ENCODE peak calls at places on chromosomes 12 and 14, in ten cellular contexts. One of them, this sample, is unnamed.

GRCh38 chr12:124847675-124848074 is 16.0 kb downstream of the SCARB1 start:
- DNase-seq in kidney: no peak
- DNase-seq in CD4-positive, alpha-beta memory T cell: no peak
- DNase-seq in upper lobe of left lung: no peak
- DNase-seq in endodermal cell: no peak
- DNase-seq in CD4-positive, CD25-positive, alpha-beta regulatory T cell: no peak
- DNase-seq in tibial artery: no peak
- DNase-seq in endothelial cell of umbilical vein: no peak
- DNase-seq in upper lobe of right lung: no peak
- DNase-seq in mesendoderm: no peak
- DNase-seq in this sample: no peak

GRCh38 chr12:34406228-34406995 is 384.1 kb downstream of the ALG10 start:
- DNase-seq in kidney: peak; percentile 43
- DNase-seq in CD4-positive, alpha-beta memory T cell: no peak
- DNase-seq in upper lobe of left lung: peak; percentile 17
- DNase-seq in endodermal cell: peak; percentile 16
- DNase-seq in CD4-positive, CD25-positive, alpha-beta regulatory T cell: no peak
- DNase-seq in tibial artery: peak; percentile 12
- DNase-seq in endothelial cell of umbilical vein: no peak
- DNase-seq in upper lobe of right lung: peak; percentile 50
- DNase-seq in mesendoderm: no peak
- DNase-seq in this sample: no peak

GRCh38 chr12:65946821-65947220 is 122.5 kb downstream of the HMGA2 start:
- DNase-seq in kidney: no peak
- DNase-seq in CD4-positive, alpha-beta memory T cell: no peak
- DNase-seq in upper lobe of left lung: no peak
- DNase-seq in endodermal cell: no peak
- DNase-seq in CD4-positive, CD25-positive, alpha-beta regulatory T cell: no peak
- DNase-seq in tibial artery: no peak
- DNase-seq in endothelial cell of umbilical vein: no peak
- DNase-seq in upper lobe of right lung: no peak
- DNase-seq in mesendoderm: no peak
- DNase-seq in this sample: no peak

GRCh38 chr12:57756406-57757341 is 1.8 kb downstream of the MARCHF9 start:
- DNase-seq in kidney: peak; percentile 80
- DNase-seq in CD4-positive, alpha-beta memory T cell: peak; percentile 65
- DNase-seq in upper lobe of left lung: peak; percentile 82
- DNase-seq in endodermal cell: peak; percentile 95
- DNase-seq in CD4-positive, CD25-positive, alpha-beta regulatory T cell: peak; percentile 70
- DNase-seq in tibial artery: no peak
- DNase-seq in endothelial cell of umbilical vein: no peak
- DNase-seq in upper lobe of right lung: peak; percentile 82
- DNase-seq in mesendoderm: peak; percentile 75
- DNase-seq in this sample: no peak

GRCh38 chr12:76738824-76739579 is 24.9 kb upstream of the ZDHHC17 start:
- DNase-seq in kidney: no peak
- DNase-seq in CD4-positive, alpha-beta memory T cell: no peak
- DNase-seq in upper lobe of left lung: no peak
- DNase-seq in endodermal cell: peak; percentile 63
- DNase-seq in CD4-positive, CD25-positive, alpha-beta regulatory T cell: no peak
- DNase-seq in tibial artery: no peak
- DNase-seq in endothelial cell of umbilical vein: no peak
- DNase-seq in upper lobe of right lung: no peak
- DNase-seq in mesendoderm: peak; percentile 56
- DNase-seq in this sample: no peak

GRCh38 chr14:69428289-69428998 is 30.0 kb downstream of the SLC39A9 start:
- DNase-seq in kidney: no peak
- DNase-seq in CD4-positive, alpha-beta memory T cell: no peak
- DNase-seq in upper lobe of left lung: no peak
- DNase-seq in endodermal cell: no peak
- DNase-seq in CD4-positive, CD25-positive, alpha-beta regulatory T cell: no peak
- DNase-seq in tibial artery: no peak
- DNase-seq in endothelial cell of umbilical vein: no peak
- DNase-seq in upper lobe of right lung: no peak
- DNase-seq in mesendoderm: no peak
- DNase-seq in this sample: no peak

GRCh38 chr14:71113376-71113775 is 206.1 kb downstream of the PCNX1 start:
- DNase-seq in kidney: no peak
- DNase-seq in CD4-positive, alpha-beta memory T cell: no peak
- DNase-seq in upper lobe of left lung: no peak
- DNase-seq in endodermal cell: no peak
- DNase-seq in CD4-positive, CD25-positive, alpha-beta regulatory T cell: no peak
- DNase-seq in tibial artery: no peak
- DNase-seq in endothelial cell of umbilical vein: no peak
- DNase-seq in upper lobe of right lung: no peak
- DNase-seq in mesendoderm: peak; percentile 56
- DNase-seq in this sample: no peak

GRCh38 chr12:20507061-20507460 is 138.7 kb downstream of the PDE3A start:
- DNase-seq in kidney: no peak
- DNase-seq in CD4-positive, alpha-beta memory T cell: no peak
- DNase-seq in upper lobe of left lung: no peak
- DNase-seq in endodermal cell: no peak
- DNase-seq in CD4-positive, CD25-positive, alpha-beta regulatory T cell: no peak
- DNase-seq in tibial artery: no peak
- DNase-seq in endothelial cell of umbilical vein: no peak
- DNase-seq in upper lobe of right lung: no peak
- DNase-seq in mesendoderm: no peak
- DNase-seq in this sample: no peak

GRCh38 chr12:67290378-67290777 is 21.2 kb downstream of the CAND1 start:
- DNase-seq in kidney: no peak
- DNase-seq in CD4-positive, alpha-beta memory T cell: no peak
- DNase-seq in upper lobe of left lung: no peak
- DNase-seq in endodermal cell: no peak
- DNase-seq in CD4-positive, CD25-positive, alpha-beta regulatory T cell: no peak
- DNase-seq in tibial artery: no peak
- DNase-seq in endothelial cell of umbilical vein: no peak
- DNase-seq in upper lobe of right lung: no peak
- DNase-seq in mesendoderm: no peak
- DNase-seq in this sample: no peak

GRCh38 chr12:67286257-67286656 is 17.1 kb downstream of the CAND1 start:
- DNase-seq in kidney: no peak
- DNase-seq in CD4-positive, alpha-beta memory T cell: no peak
- DNase-seq in upper lobe of left lung: no peak
- DNase-seq in endodermal cell: no peak
- DNase-seq in CD4-positive, CD25-positive, alpha-beta regulatory T cell: no peak
- DNase-seq in tibial artery: no peak
- DNase-seq in endothelial cell of umbilical vein: no peak
- DNase-seq in upper lobe of right lung: no peak
- DNase-seq in mesendoderm: no peak
- DNase-seq in this sample: no peak

GRCh38 chr12:67284561-67284960 is 15.4 kb downstream of the CAND1 start:
- DNase-seq in kidney: no peak
- DNase-seq in CD4-positive, alpha-beta memory T cell: no peak
- DNase-seq in upper lobe of left lung: no peak
- DNase-seq in endodermal cell: no peak
- DNase-seq in CD4-positive, CD25-positive, alpha-beta regulatory T cell: no peak
- DNase-seq in tibial artery: no peak
- DNase-seq in endothelial cell of umbilical vein: no peak
- DNase-seq in upper lobe of right lung: no peak
- DNase-seq in mesendoderm: no peak
- DNase-seq in this sample: no peak

GRCh38 chr12:67287311-67287710 is 18.2 kb downstream of the CAND1 start:
- DNase-seq in kidney: no peak
- DNase-seq in CD4-positive, alpha-beta memory T cell: no peak
- DNase-seq in upper lobe of left lung: no peak
- DNase-seq in endodermal cell: no peak
- DNase-seq in CD4-positive, CD25-positive, alpha-beta regulatory T cell: no peak
- DNase-seq in tibial artery: no peak
- DNase-seq in endothelial cell of umbilical vein: no peak
- DNase-seq in upper lobe of right lung: no peak
- DNase-seq in mesendoderm: no peak
- DNase-seq in this sample: no peak

GRCh38 chr12:67288561-67288960 is 19.4 kb downstream of the CAND1 start:
- DNase-seq in kidney: no peak
- DNase-seq in CD4-positive, alpha-beta memory T cell: no peak
- DNase-seq in upper lobe of left lung: no peak
- DNase-seq in endodermal cell: no peak
- DNase-seq in CD4-positive, CD25-positive, alpha-beta regulatory T cell: no peak
- DNase-seq in tibial artery: no peak
- DNase-seq in endothelial cell of umbilical vein: no peak
- DNase-seq in upper lobe of right lung: no peak
- DNase-seq in mesendoderm: no peak
- DNase-seq in this sample: no peak
- H3K4me1 ChIP-seq in kidney: peaks cover 2% of the 10 kb centered on the region
- H3K4me1 ChIP-seq in CD4-positive, alpha-beta memory T cell: peaks cover 30% of the 10 kb centered on the region
- H3K4me1 ChIP-seq in upper lobe of left lung: peaks cover 2% of the 10 kb centered on the region
- H3K4me1 ChIP-seq in endodermal cell: no peaks in the 10 kb centered on the region
- H3K4me1 ChIP-seq in CD4-positive, CD25-positive, alpha-beta regulatory T cell: peaks cover 10% of the 10 kb centered on the region
- H3K4me1 ChIP-seq in tibial artery: no peaks in the 10 kb centered on the region
- H3K4me1 ChIP-seq in endothelial cell of umbilical vein: no peaks in the 10 kb centered on the region
- H3K4me1 ChIP-seq in upper lobe of right lung: no peaks in the 10 kb centered on the region
- H3K4me1 ChIP-seq in mesendoderm: no peaks in the 10 kb centered on the region
- H3K4me1 ChIP-seq in this sample: no peaks in the 10 kb centered on the region

GRCh38 chr12:26121323-26121740 is 3.5 kb downstream of the BHLHE41 start:
- DNase-seq in kidney: no peak
- DNase-seq in CD4-positive, alpha-beta memory T cell: no peak
- DNase-seq in upper lobe of left lung: no peak
- DNase-seq in endodermal cell: peak; percentile 67
- DNase-seq in CD4-positive, CD25-positive, alpha-beta regulatory T cell: no peak
- DNase-seq in tibial artery: no peak
- DNase-seq in endothelial cell of umbilical vein: no peak
- DNase-seq in upper lobe of right lung: no peak
- DNase-seq in mesendoderm: no peak
- DNase-seq in this sample: no peak
- H3K27ac ChIP-seq in kidney: no peak overlapping the region
- H3K27ac ChIP-seq in CD4-positive, alpha-beta memory T cell: no peak overlapping the region
- H3K27ac ChIP-seq in upper lobe of left lung: no peak overlapping the region
- H3K27ac ChIP-seq in endodermal cell: no peak overlapping the region
- H3K27ac ChIP-seq in CD4-positive, CD25-positive, alpha-beta regulatory T cell: no peak overlapping the region
- H3K27ac ChIP-seq in tibial artery: peak overlapping the region; percentile 96
- H3K27ac ChIP-seq in endothelial cell of umbilical vein: no peak overlapping the region
- H3K27ac ChIP-seq in upper lobe of right lung: peak overlapping the region; percentile 84
- H3K27ac ChIP-seq in mesendoderm: no peak overlapping the region
- H3K27ac ChIP-seq in this sample: no peak overlapping the region

GRCh38 chr12:6959376-6960290 is 8.5 kb downstream of the PTPN6 start:
- DNase-seq in kidney: no peak
- DNase-seq in CD4-positive, alpha-beta memory T cell: no peak
- DNase-seq in upper lobe of left lung: no peak
- DNase-seq in endodermal cell: no peak
- DNase-seq in CD4-positive, CD25-positive, alpha-beta regulatory T cell: no peak
- DNase-seq in tibial artery: no peak
- DNase-seq in endothelial cell of umbilical vein: no peak
- DNase-seq in upper lobe of right lung: peak; percentile 76
- DNase-seq in mesendoderm: no peak
- DNase-seq in this sample: no peak

GRCh38 chr12:6958609-6959375 is 7.6 kb downstream of the PTPN6 start:
- DNase-seq in kidney: peak; percentile 68
- DNase-seq in CD4-positive, alpha-beta memory T cell: peak; percentile 85
- DNase-seq in upper lobe of left lung: no peak
- DNase-seq in endodermal cell: no peak
- DNase-seq in CD4-positive, CD25-positive, alpha-beta regulatory T cell: peak; percentile 87
- DNase-seq in tibial artery: no peak
- DNase-seq in endothelial cell of umbilical vein: no peak
- DNase-seq in upper lobe of right lung: peak; percentile 70
- DNase-seq in mesendoderm: no peak
- DNase-seq in this sample: no peak

GRCh38 chr12:6961695-6962284 is 8.7 kb downstream of the PHB2 start:
- DNase-seq in kidney: peak; percentile 87
- DNase-seq in CD4-positive, alpha-beta memory T cell: peak; percentile 52
- DNase-seq in upper lobe of left lung: peak; percentile 88
- DNase-seq in endodermal cell: peak; percentile 96
- DNase-seq in CD4-positive, CD25-positive, alpha-beta regulatory T cell: no peak
- DNase-seq in tibial artery: peak; percentile 57
- DNase-seq in endothelial cell of umbilical vein: peak; percentile 61
- DNase-seq in upper lobe of right lung: peak; percentile 89
- DNase-seq in mesendoderm: peak; percentile 97
- DNase-seq in this sample: no peak

GRCh38 chr12:6961278-6961694 is 9.2 kb downstream of the PHB2 start:
- DNase-seq in kidney: peak; percentile 91
- DNase-seq in CD4-positive, alpha-beta memory T cell: peak; percentile 86
- DNase-seq in upper lobe of left lung: peak; percentile 91
- DNase-seq in endodermal cell: peak; percentile 73
- DNase-seq in CD4-positive, CD25-positive, alpha-beta regulatory T cell: peak; percentile 88
- DNase-seq in tibial artery: peak; percentile 56
- DNase-seq in endothelial cell of umbilical vein: no peak
- DNase-seq in upper lobe of right lung: peak; percentile 94
- DNase-seq in mesendoderm: no peak
- DNase-seq in this sample: no peak

DNA sequence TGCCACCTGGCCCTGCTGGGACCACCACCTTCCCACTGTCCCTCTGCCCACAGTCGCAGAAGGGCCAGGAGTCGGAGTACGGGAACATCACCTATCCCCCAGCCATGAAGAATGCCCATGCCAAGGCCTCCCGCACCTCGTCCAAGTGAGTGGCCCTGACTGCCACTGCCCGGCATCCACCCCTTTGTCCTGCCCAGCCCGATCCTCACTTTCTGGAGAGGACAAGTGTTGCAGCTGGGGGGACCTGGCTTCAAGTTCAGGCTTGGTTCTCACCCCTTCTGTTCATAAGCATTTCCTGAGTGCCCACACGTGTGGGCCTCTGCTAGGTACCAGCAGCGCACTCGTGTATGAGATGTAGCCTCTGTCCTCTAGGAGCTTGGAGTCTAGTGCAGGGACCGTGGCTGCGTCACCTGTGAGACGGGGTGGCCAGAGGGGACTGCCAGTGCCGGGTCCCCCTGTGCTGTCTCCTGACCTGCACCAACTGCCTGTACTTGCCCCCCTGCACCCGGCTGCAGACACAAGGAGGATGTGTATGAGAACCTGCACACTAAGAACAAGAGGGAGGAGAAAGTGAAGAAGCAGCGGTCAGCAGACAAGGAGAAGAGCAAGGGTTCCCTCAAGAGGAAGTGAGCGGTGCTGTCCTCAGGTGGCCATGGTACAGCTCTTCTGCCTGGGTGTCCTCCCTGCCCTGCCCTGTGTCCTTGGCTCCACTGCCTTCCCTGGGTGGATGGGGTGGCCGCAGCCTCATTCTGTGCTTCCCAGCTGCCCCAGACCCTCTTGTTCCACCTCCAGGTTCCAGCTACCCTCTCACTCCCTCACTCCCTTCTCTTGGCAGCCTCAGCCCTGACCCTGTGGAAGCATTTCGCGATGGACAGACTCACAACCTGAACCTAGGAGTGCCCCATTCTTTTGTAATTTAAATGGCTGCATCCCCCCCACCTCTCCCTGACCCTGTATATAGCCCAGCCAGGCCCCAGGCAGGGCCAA is 9.4 kb downstream of the PTPN6 start:
- DNase-seq in kidney: no peak
- DNase-seq in CD4-positive, alpha-beta memory T cell: peak; percentile 40
- DNase-seq in upper lobe of left lung: no peak
- DNase-seq in endodermal cell: peak; percentile 73
- DNase-seq in CD4-positive, CD25-positive, alpha-beta regulatory T cell: peak; percentile 47
- DNase-seq in tibial artery: no peak
- DNase-seq in endothelial cell of umbilical vein: no peak
- DNase-seq in upper lobe of right lung: peak; percentile 65
- DNase-seq in mesendoderm: peak; percentile 63
- DNase-seq in this sample: no peak
- H3K4me1 ChIP-seq in kidney: peaks cover 26% of the 10 kb centered on the region
- H3K4me1 ChIP-seq in CD4-positive, alpha-beta memory T cell: peaks cover 93% of the 10 kb centered on the region
- H3K4me1 ChIP-seq in upper lobe of left lung: peaks cover 61% of the 10 kb centered on the region
- H3K4me1 ChIP-seq in endodermal cell: peaks cover 4% of the 10 kb centered on the region
- H3K4me1 ChIP-seq in CD4-positive, CD25-positive, alpha-beta regulatory T cell: peaks cover 82% of the 10 kb centered on the region
- H3K4me1 ChIP-seq in tibial artery: peaks cover 10% of the 10 kb centered on the region
- H3K4me1 ChIP-seq in endothelial cell of umbilical vein: peaks cover 18% of the 10 kb centered on the region
- H3K4me1 ChIP-seq in upper lobe of right lung: peaks cover 67% of the 10 kb centered on the region
- H3K4me1 ChIP-seq in mesendoderm: peaks cover 10% of the 10 kb centered on the region
- H3K4me1 ChIP-seq in this sample: peaks cover 9% of the 10 kb centered on the region

GRCh38 chr12:119803391-119803791 is 73.7 kb downstream of the CIT start:
- DNase-seq in kidney: no peak
- DNase-seq in CD4-positive, alpha-beta memory T cell: no peak
- DNase-seq in upper lobe of left lung: peak; percentile 32
- DNase-seq in endodermal cell: peak; percentile 91
- DNase-seq in CD4-positive, CD25-positive, alpha-beta regulatory T cell: no peak
- DNase-seq in tibial artery: peak; percentile 22
- DNase-seq in endothelial cell of umbilical vein: no peak
- DNase-seq in upper lobe of right lung: no peak
- DNase-seq in mesendoderm: peak; percentile 79
- DNase-seq in this sample: peak; percentile 29

GRCh38 chr12:119808441-119808840 is 68.7 kb downstream of the CIT start:
- DNase-seq in kidney: no peak
- DNase-seq in CD4-positive, alpha-beta memory T cell: no peak
- DNase-seq in upper lobe of left lung: no peak
- DNase-seq in endodermal cell: no peak
- DNase-seq in CD4-positive, CD25-positive, alpha-beta regulatory T cell: no peak
- DNase-seq in tibial artery: no peak
- DNase-seq in endothelial cell of umbilical vein: no peak
- DNase-seq in upper lobe of right lung: no peak
- DNase-seq in mesendoderm: no peak
- DNase-seq in this sample: no peak

GRCh38 chr12:119802472-119802871 is 74.6 kb downstream of the CIT start:
- DNase-seq in kidney: no peak
- DNase-seq in CD4-positive, alpha-beta memory T cell: no peak
- DNase-seq in upper lobe of left lung: no peak
- DNase-seq in endodermal cell: no peak
- DNase-seq in CD4-positive, CD25-positive, alpha-beta regulatory T cell: no peak
- DNase-seq in tibial artery: peak; percentile 59
- DNase-seq in endothelial cell of umbilical vein: no peak
- DNase-seq in upper lobe of right lung: no peak
- DNase-seq in mesendoderm: peak; percentile 11
- DNase-seq in this sample: no peak

GRCh38 chr12:119807380-119807779 is 69.7 kb downstream of the CIT start:
- DNase-seq in kidney: no peak
- DNase-seq in CD4-positive, alpha-beta memory T cell: no peak
- DNase-seq in upper lobe of left lung: no peak
- DNase-seq in endodermal cell: no peak
- DNase-seq in CD4-positive, CD25-positive, alpha-beta regulatory T cell: no peak
- DNase-seq in tibial artery: no peak
- DNase-seq in endothelial cell of umbilical vein: no peak
- DNase-seq in upper lobe of right lung: no peak
- DNase-seq in mesendoderm: no peak
- DNase-seq in this sample: no peak

GRCh38 chr12:119804011-119804641 is 73.0 kb downstream of the CIT start:
- DNase-seq in kidney: peak; percentile 90
- DNase-seq in CD4-positive, alpha-beta memory T cell: no peak
- DNase-seq in upper lobe of left lung: peak; percentile 85
- DNase-seq in endodermal cell: peak; percentile 97
- DNase-seq in CD4-positive, CD25-positive, alpha-beta regulatory T cell: no peak
- DNase-seq in tibial artery: peak; percentile 30
- DNase-seq in endothelial cell of umbilical vein: peak; percentile 71
- DNase-seq in upper lobe of right lung: peak; percentile 69
- DNase-seq in mesendoderm: peak; percentile 94
- DNase-seq in this sample: peak; percentile 64
- H3K27ac ChIP-seq in kidney: no peak overlapping the region
- H3K27ac ChIP-seq in CD4-positive, alpha-beta memory T cell: no peak overlapping the region
- H3K27ac ChIP-seq in upper lobe of left lung: no peak overlapping the region
- H3K27ac ChIP-seq in endodermal cell: no peak overlapping the region
- H3K27ac ChIP-seq in CD4-positive, CD25-positive, alpha-beta regulatory T cell: no peak overlapping the region
- H3K27ac ChIP-seq in tibial artery: no peak overlapping the region
- H3K27ac ChIP-seq in endothelial cell of umbilical vein: no peak overlapping the region
- H3K27ac ChIP-seq in upper lobe of right lung: no peak overlapping the region
- H3K27ac ChIP-seq in mesendoderm: no peak overlapping the region
- H3K27ac ChIP-seq in this sample: no peak overlapping the region

This sample was measured in iPS DF 6.9.